ENCODE peak calls at places on chromosomes 12 and 14, in eight cellular contexts. W, M, B, D, I, K, U and H are unnamed samples.

GRCh38 chr14:96203635-96204034 is 1.0 kb upstream of the BDKRB2 start:
- DNase-seq in K (no peak), M (no peak), U (peak; percentile 15), B (no peak), I (no peak), W (no peak), D (no peak), H (no peak)

GRCh38 chr12:82655751-82656150 is 31.0 kb upstream of the TMTC2 start:
- DNase-seq in D (no peak), W (no peak), M (no peak), B (no peak), U (no peak), K (no peak), I (no peak), H (no peak)

GRCh38 chr14:60775296-60775695 is 40.7 kb downstream of the MNAT1 start:
- DNase-seq in B (no peak), M (no peak), K (peak; percentile 50), W (peak; percentile 82), D (no peak), U (peak; percentile 45), I (no peak), H (peak; percentile 29)

GRCh38 chr14:66920196-66920595 is 269.0 kb upstream of the GARIN2 start:
- DNase-seq in W (peak; percentile 73), U (peak; percentile 2), K (no peak), D (no peak), I (no peak), M (no peak), B (no peak), H (peak; percentile 13)

GRCh38 chr14:47300801-47301200 is 374.6 kb downstream of the MDGA2 start:
- DNase-seq in B (no peak), U (no peak), M (no peak), D (no peak), I (no peak), W (no peak), K (peak; percentile 38), H (no peak)

GRCh38 chr14:105498430-105499255 is 7.6 kb downstream of the TEDC1 start:
- DNase-seq in M (no peak), W (no peak), D (peak; percentile 49), B (no peak), I (peak; percentile 74), U (no peak), K (no peak), H (no peak)

GRCh38 chr12:1606021-1606622 is 11.7 kb upstream of the FBXL14 start:
- DNase-seq in U (peak; percentile 79), I (no peak), D (peak; percentile 66), M (peak; percentile 45), W (peak; percentile 93), K (peak; percentile 82), B (no peak), H (peak; percentile 81)

GRCh38 chr14:95069018-95069417 is 88.3 kb downstream of the DICER1 start:
- DNase-seq in K (no peak), I (no peak), M (no peak), D (no peak), B (no peak), W (no peak), U (no peak), H (no peak)

GRCh38 chr12:122886851-122887816 is 8.8 kb downstream of the VPS37B start:
- DNase-seq in K (peak; percentile 73), U (peak; percentile 53), W (peak; percentile 57), M (no peak), B (no peak), D (peak; percentile 83), I (no peak), H (no peak)

GRCh38 chr12:45703942-45704341 is 25.6 kb upstream of the ARID2 start:
- DNase-seq in K (peak; percentile 51), M (peak; percentile 27), W (peak; percentile 22), B (no peak), I (no peak), D (no peak), U (peak; percentile 53), H (no peak)

GRCh38 chr12:130474599-130474998 is 136.9 kb downstream of the PIWIL1 start:
- DNase-seq in W (no peak), B (no peak), D (no peak), K (no peak), I (no peak), U (no peak), M (no peak), H (no peak)

GRCh38 chr12:3646561-3647241 is 106.2 kb downstream of the CRACR2A start:
- DNase-seq in B (no peak), I (no peak), D (no peak), M (no peak), U (no peak), W (peak; percentile 22), K (no peak), H (peak; percentile 12)

GRCh38 chr12:98591209-98591608 is 2.3 kb upstream of the SLC25A3 start:
- DNase-seq in D (no peak), B (no peak), I (no peak), K (no peak), U (no peak), W (peak; percentile 59), M (no peak), H (no peak)

GRCh38 chr14:75537071-75537470 is 14.8 kb downstream of the BATF start:
- DNase-seq in D (no peak), I (no peak), M (no peak), K (no peak), U (no peak), B (no peak), W (peak; percentile 9), H (no peak)

GRCh38 chr12:56315256-56315625 is 547 bp downstream of the CNPY2 start:
- DNase-seq in I (peak; percentile 66), U (no peak), M (no peak), B (no peak), D (no peak), K (peak; percentile 10), W (peak; percentile 16), H (no peak)

GRCh38 chr14:36021926-36022325 is 154.6 kb downstream of the PTCSC3 start:
- DNase-seq in W (no peak), U (no peak), I (peak; percentile 10), D (no peak), K (no peak), B (no peak), M (no peak), H (no peak)

GRCh38 chr12:119047641-119048040 is 66.3 kb downstream of the SRRM4 start:
- DNase-seq in W (no peak), I (no peak), K (no peak), U (no peak), B (no peak), M (no peak), D (no peak), H (no peak)

GRCh38 chr12:2640281-2640680 is 154.5 kb upstream of the FKBP4 start:
- DNase-seq in K (no peak), I (no peak), B (no peak), W (no peak), U (peak; percentile 85), M (no peak), D (no peak), H (no peak)

GRCh38 chr14:38316922-38317321 is 61.0 kb upstream of the CLEC14A start:
- DNase-seq in W (no peak), I (no peak), K (no peak), D (no peak), M (no peak), U (no peak), B (no peak), H (no peak)

GRCh38 chr14:37036669-37037341 is 135.6 kb downstream of the SLC25A21 start:
- DNase-seq in I (no peak), K (peak; percentile 55), W (peak; percentile 49), D (no peak), B (no peak), M (peak; percentile 6), U (peak; percentile 72), H (no peak)

GRCh38 chr12:120489018-120489417 is 6.9 kb upstream of the DYNLL1 start:
- DNase-seq in B (no peak), W (peak; percentile 37), U (no peak), I (no peak), M (no peak), D (no peak), K (no peak), H (no peak)

GRCh38 chr14:24595046-24595808 is 14.3 kb downstream of the GZMH start:
- DNase-seq in D (no peak), W (no peak), I (no peak), K (no peak), B (no peak), M (no peak), U (no peak), H (no peak)

GRCh38 chr14:105196228-105196960 is 15.3 kb upstream of the NUDT14 start:
- DNase-seq in M (no peak), W (no peak), K (no peak), U (no peak), I (no peak), D (no peak), B (peak; percentile 90), H (no peak)

GRCh38 chr14:67583711-67584644 is 16.1 kb downstream of the PIGH start:
- DNase-seq in K (peak; percentile 39), I (peak; percentile 47), B (peak; percentile 47), U (peak; percentile 32), M (no peak), W (peak; percentile 59), D (no peak), H (peak; percentile 60)

GRCh38 chr12:81819991-81820633 is 61.0 kb upstream of the PPFIA2 start:
- DNase-seq in I (no peak), K (peak; percentile 81), D (no peak), U (no peak), M (no peak), B (no peak), W (no peak), H (no peak)

GRCh38 chr12:68267892-68268396 is 14.5 kb upstream of the IL22 start:
- DNase-seq in W (peak; percentile 81), M (peak; percentile 54), D (peak; percentile 57), K (peak; percentile 86), I (no peak), U (peak; percentile 77), B (no peak), H (no peak)

GRCh38 chr14:106491851-106492250 is 965.5 kb downstream of the TMEM121 start:
- DNase-seq in B (no peak), U (no peak), M (no peak), D (peak; percentile 61), K (no peak), I (no peak), W (no peak), H (no peak)

GRCh38 chr14:45526715-45527549 is 273.9 kb upstream of the MIS18BP1 start:
- DNase-seq in K (no peak), W (peak; percentile 3), U (peak; percentile 10), D (no peak), B (peak; percentile 32), M (no peak), I (peak; percentile 5), H (no peak)

GRCh38 chr12:113040722-113041168 is 15.8 kb upstream of the DTX1 start:
- DNase-seq in M (no peak), D (no peak), W (peak; percentile 64), U (peak; percentile 99), B (no peak), K (peak; percentile 66), I (no peak), H (peak; percentile 99)

GRCh38 chr12:96050139-96050538 is 14.8 kb upstream of the LTA4H start:
- DNase-seq in I (no peak), U (no peak), K (no peak), M (no peak), B (no peak), W (no peak), D (no peak), H (no peak)

GRCh38 chr12:8996682-8997405 is 7.5 kb downstream of the KLRG1 start:
- DNase-seq in U (peak; percentile 75), I (no peak), K (peak; percentile 28), M (no peak), W (peak; percentile 31), B (no peak), D (no peak), H (no peak)

GRCh38 chr14:80136358-80136757 is 74.9 kb downstream of the DIO2 start:
- DNase-seq in W (no peak), I (no peak), U (peak; percentile 6), B (peak; percentile 15), K (peak; percentile 3), M (no peak), D (no peak), H (no peak)

GRCh38 chr12:113853491-113853890 is 112.6 kb downstream of the RBM19 start:
- DNase-seq in B (no peak), M (no peak), U (no peak), W (no peak), D (no peak), I (no peak), K (no peak), H (no peak)

GRCh38 chr12:45959025-45959424 is 31.3 kb downstream of the SCAF11 start:
- DNase-seq in U (no peak), I (no peak), B (no peak), D (no peak), M (no peak), K (no peak), W (no peak), H (no peak)